ENCODE peak calls at places on chromosomes 4 and X, in four cellular contexts. K, C, X and S are unnamed samples. For H3K36me3, the result is how much of the 10 kb centered on the place peaks cover.

GRCh38 chr4:8586671-8587468 is 5.7 kb upstream of the CPZ start:
- DNase-seq in X (peak), K (no peak), C (no peak), S (peak)

GRCh38 chrX:22276781-22277180 is 4.1 kb downstream of the CBLL2 start:
- DNase-seq in K (no peak), C (no peak), X (no peak), S (no peak)

GRCh38 chr4:101356928-101357327 is 9.6 kb upstream of the PPP3CA start:
- DNase-seq in K (peak), X (no peak), C (no peak), S (no peak)

GRCh38 chr4:53431052-53431451 is 53.6 kb downstream of the FIP1L1 start:
- DNase-seq in C (no peak), X (no peak), K (no peak), S (no peak)

GRCh38 chr4:76276813-76277212 is 25.3 kb downstream of the FAM47E start:
- DNase-seq in K (no peak), X (no peak), C (no peak), S (no peak)

GRCh38 chr4:6647582-6648230 is 7.2 kb downstream of the MRFAP1 start:
- DNase-seq in X (no peak), K (no peak), C (no peak), S (no peak)

GRCh38 chr4:107278791-107279481 is 242.8 kb upstream of the DKK2 start:
- DNase-seq in X (no peak), C (no peak), K (no peak), S (no peak)

GRCh38 chrX:136185409-136186022 is 38.2 kb downstream of the FHL1 start:
- DNase-seq in K (no peak), X (no peak), C (no peak), S (no peak)

GRCh38 chr4:88240297-88240714 is 44.1 kb downstream of the PPM1K start:
- DNase-seq in C (peak), X (no peak), K (no peak), S (peak)

GRCh38 chr4:176499518-176499917 is 179.8 kb downstream of the SPCS3 start:
- DNase-seq in X (no peak), C (no peak), K (no peak), S (no peak)

GRCh38 chrX:103640401-103641155 is 11.8 kb downstream of the TCEAL1 start:
- DNase-seq in X (no peak), C (no peak), K (no peak), S (no peak)

GRCh38 chr4:86831262-86832090 is 17.7 kb downstream of the SLC10A6 start:
- DNase-seq in C (no peak), X (no peak), K (no peak), S (no peak)

GRCh38 chr4:22766068-22766467 is 73.3 kb downstream of the GBA3 start:
- DNase-seq in C (no peak), K (no peak), X (no peak), S (no peak)

GRCh38 chrX:7139202-7140081 is 8.1 kb upstream of the STS start:
- DNase-seq in X (no peak), K (no peak), C (no peak), S (no peak)

GRCh38 chr4:121597346-121597934 is 99.3 kb downstream of the ANXA5 start:
- DNase-seq in X (no peak), K (no peak), C (no peak), S (no peak)

GRCh38 chr4:160299608-160300007 is 1196.7 kb downstream of the RAPGEF2 start:
- DNase-seq in C (no peak), X (no peak), K (no peak), S (no peak)

GRCh38 chrX:105480646-105481310 is 260.3 kb upstream of the TEX13A start:
- DNase-seq in X (no peak), C (no peak), K (no peak), S (no peak)

GRCh38 chr4:100165809-100166208 is 24.5 kb downstream of the DDIT4L start:
- DNase-seq in K (no peak), C (no peak), X (no peak), S (no peak)

GRCh38 chr4:74794341-74794801 is at the start of gene BTC:
- DNase-seq in C (no peak), K (peak), X (no peak), S (peak)

GRCh38 chrX:3514996-3515395 is 168.5 kb upstream of the MXRA5 start:
- DNase-seq in K (no peak), C (no peak), X (no peak), S (no peak)

GRCh38 chrX:16239211-16239610 is 71.9 kb downstream of the MAGEB17 start:
- DNase-seq in X (no peak), K (no peak), C (no peak), S (no peak)

GRCh38 chr4:156538210-156538609 is 433.4 kb downstream of the PDGFC start:
- DNase-seq in C (no peak), K (no peak), X (no peak), S (no peak)

GRCh38 chrX:53316860-53317237 is 35.5 kb upstream of the IQSEC2 start:
- DNase-seq in K (no peak), X (no peak), C (no peak), S (no peak)

GRCh38 chr4:74370912-74371311 is 6.0 kb downstream of the EREG start:
- DNase-seq in K (no peak), C (no peak), X (peak), S (no peak)

GRCh38 chr4:107519057-107519456 is 201.0 kb downstream of the PAPSS1 start:
- DNase-seq in X (no peak), K (peak), C (peak), S (no peak)

GRCh38 chrX:134931550-134931949 is 59.2 kb upstream of the SMIM10 start:
- DNase-seq in K (no peak), C (no peak), X (no peak), S (no peak)

GRCh38 chr4:12137556-12137955 is 708.9 kb upstream of the HS3ST1 start:
- DNase-seq in X (no peak), C (no peak), K (no peak), S (no peak)

GRCh38 chr4:105436414-105436813 is 37.4 kb downstream of the PPA2 start:
- DNase-seq in C (no peak), X (no peak), K (no peak), S (no peak)

GRCh38 chr4:105434940-105435339 is 38.9 kb downstream of the PPA2 start:
- DNase-seq in K (no peak), X (no peak), C (no peak), S (no peak)

DNA sequence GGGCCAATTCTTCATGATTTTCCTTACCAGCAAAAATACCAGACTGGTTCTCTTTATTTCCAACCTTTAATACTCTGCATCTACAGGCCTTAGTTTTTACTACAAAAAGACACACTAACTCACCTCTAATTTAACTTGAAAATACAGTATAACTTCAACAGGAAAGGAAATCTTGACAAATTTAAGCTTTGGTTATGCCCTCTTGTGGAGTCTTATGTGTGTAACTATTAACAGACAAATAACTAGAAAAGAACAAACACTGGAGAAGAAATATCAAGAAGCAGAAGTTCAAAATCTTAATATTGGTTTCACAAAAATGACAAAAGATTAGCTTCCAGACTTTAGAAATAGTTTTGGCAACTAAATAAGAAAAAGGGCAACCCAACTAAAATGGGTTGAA is 33.0 kb downstream of the PPA2 start:
- DNase-seq in C (no peak), X (no peak), K (no peak), S (no peak)
- H3K36me3 ChIP-seq in C (half or more), X (half or more), K (under half), S (half or more)

GRCh38 chr4:72022553-72022952 is 9.2 kb upstream of the NPFFR2 start:
- DNase-seq in K (no peak), C (no peak), X (no peak), S (no peak)
- TF ChIP-seq CTCF in K (no peak), C (no peak), X (no peak), S (no peak)

GRCh38 chrX:19792412-19792811 is 95.0 kb downstream of the SH3KBP1 start:
- DNase-seq in C (no peak), X (no peak), K (no peak), S (no peak)
- TF ChIP-seq EP300 in C (no peak), X (no peak), K (no peak), S (no peak)

GRCh38 chr4:583820-584219 is 7.7 kb upstream of the TMEM271 start:
- DNase-seq in K (no peak), C (no peak), X (no peak), S (no peak)

GRCh38 chr4:581181-581580 is 5.1 kb upstream of the TMEM271 start:
- DNase-seq in X (no peak), C (no peak), K (no peak), S (no peak)

GRCh38 chr4:578451-579443 is 2.7 kb upstream of the TMEM271 start:
- DNase-seq in K (no peak), C (no peak), X (no peak), S (no peak)

GRCh38 chr4:579543-580175 is 3.6 kb upstream of the TMEM271 start:
- DNase-seq in X (no peak), C (no peak), K (no peak), S (no peak)

DNA sequence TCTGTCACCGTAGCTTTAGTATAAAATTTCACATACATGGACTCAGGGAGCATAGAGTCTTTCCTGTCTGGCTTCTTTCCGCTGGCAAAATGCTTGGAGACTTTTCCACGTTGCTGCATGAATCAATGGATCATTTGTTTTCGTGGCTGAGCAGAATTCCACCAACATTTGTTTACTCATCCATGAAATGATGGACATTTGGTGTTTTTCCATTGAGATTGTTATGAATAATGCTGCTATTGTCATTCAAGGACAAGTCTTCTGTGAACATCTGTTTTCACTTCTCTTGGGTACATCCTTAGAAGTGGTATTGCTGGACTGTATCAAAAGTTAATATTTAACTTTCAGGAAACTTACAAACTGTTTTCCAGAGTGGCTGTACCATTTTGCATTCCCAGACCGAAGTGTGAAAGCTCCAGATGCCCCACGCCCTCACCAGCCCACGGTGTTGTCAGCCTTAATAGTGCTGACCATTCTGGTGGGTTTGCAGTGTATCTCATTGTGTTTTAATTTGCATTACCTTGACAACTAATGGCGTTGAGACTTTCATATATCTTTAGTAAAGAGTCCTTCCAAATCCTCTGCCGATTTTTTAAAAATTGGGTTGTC is 5.8 kb upstream of the TMEM271 start:
- DNase-seq in C (no peak), K (no peak), X (no peak), S (no peak)
- H3K36me3 ChIP-seq in C (under half), K (under half), X (under half), S (under half)

GRCh38 chrX:74925210-74926088 is at the start of gene NEXMIF:
- DNase-seq in X (no peak), C (no peak), K (peak), S (peak)
- TF ChIP-seq CTCF in X (no peak), C (no peak), K (no peak), S (peak)

GRCh38 chr4:149306537-149306936 is 509.1 kb downstream of the IQCM start:
- DNase-seq in C (no peak), X (no peak), K (no peak), S (no peak)
- TF ChIP-seq EP300 in C (no peak), X (no peak), K (no peak), S (no peak)

GRCh38 chr4:16171831-16172230 is 54.4 kb downstream of the TAPT1 start:
- DNase-seq in C (no peak), X (no peak), K (no peak), S (no peak)
- H3K36me3 ChIP-seq in C (half or more), X (under half), K (under half), S (under half)

GRCh38 chrX:113594504-113594903 is 753.9 kb upstream of the AMOT start:
- DNase-seq in K (no peak), X (no peak), C (no peak), S (no peak)
- TF ChIP-seq CTCF in K (no peak), X (no peak), C (no peak), S (no peak)

GRCh38 chr4:15003441-15003890 is 1.2 kb downstream of the CPEB2 start:
- DNase-seq in K (peak), X (peak), C (no peak), S (peak)

GRCh38 chr4:15003891-15004700 is 1.8 kb downstream of the CPEB2 start:
- DNase-seq in X (peak), K (peak), C (peak), S (peak)

GRCh38 chr4:15001248-15001824 is 945 bp upstream of the CPEB2 start:
- DNase-seq in K (peak), C (peak), X (peak), S (peak)

GRCh38 chr4:15002659-15003440 is 569 bp downstream of the CPEB2 start:
- DNase-seq in X (peak), C (peak), K (peak), S (peak)

GRCh38 chr4:15001825-15002658 is at the start of gene CPEB2:
- DNase-seq in C (peak), K (peak), X (peak), S (peak)
- TF ChIP-seq EP300 in C (peak), K (peak), X (no peak), S (peak)

GRCh38 chr4:24967346-24967745 is 54.5 kb upstream of the CCDC149 start:
- DNase-seq in K (no peak), C (no peak), X (no peak), S (no peak)
- H3K36me3 ChIP-seq in K (under half), C (under half), X (under half), S (under half)